ENCODE peak calls at places on chromosomes 7 and 10, in five cellular contexts. F is GM20000, I is neural crest cell, C is HFFc6, N is RWPE1. T is an unnamed sample.
A peak's percentile ranks its signal among the peaks of the same experiment; 100 is the strongest.

GRCh38 chr7:120445276-120445675 is 172.3 kb downstream of the KCND2 start:
- DNase-seq in F (no peak), I (no peak), C (no peak), N (no peak), T (no peak)

GRCh38 chr10:116147162-116147906 is 125.7 kb downstream of the GFRA1 start:
- DNase-seq in F (no peak), I (no peak), C (no peak), N (no peak), T (no peak)

GRCh38 chr10:42783181-42783549 is 570 bp downstream of the BMS1 start:
- DNase-seq in F (no peak), I (no peak), C (peak; percentile 64), N (peak; percentile 16), T (no peak)

GRCh38 chr7:158829021-158829341 is 328 bp downstream of the ESYT2 start:
- DNase-seq in F (peak; percentile 84), I (peak; percentile 48), C (peak; percentile 74), N (peak; percentile 55), T (no peak)

GRCh38 chr10:79219276-79219957 is 127.9 kb upstream of the PPIF start:
- DNase-seq in F (no peak), I (no peak), C (no peak), N (no peak), T (no peak)

GRCh38 chr7:105664816-105665525 is 83.7 kb upstream of the EFCAB10 start:
- DNase-seq in F (no peak), I (no peak), C (peak; percentile 17), N (no peak), T (no peak)

GRCh38 chr10:76432274-76433012 is 1001.0 kb downstream of the LRMDA start:
- DNase-seq in F (no peak), I (no peak), C (peak; percentile 65), N (peak; percentile 81), T (no peak)

GRCh38 chr10:57952741-57953140 is 315.0 kb downstream of the IPMK start:
- DNase-seq in F (no peak), I (no peak), C (peak; percentile 35), N (no peak), T (no peak)

GRCh38 chr10:124624875-124625274 is 119.3 kb downstream of the FAM53B start:
- DNase-seq in F (no peak), I (no peak), C (no peak), N (no peak), T (no peak)

GRCh38 chr7:33937871-33938270 is 32.5 kb downstream of the BMPER start:
- DNase-seq in F (no peak), I (no peak), C (no peak), N (no peak), T (no peak)

GRCh38 chr7:1591876-1592275 is 22.0 kb upstream of the PSMG3 start:
- DNase-seq in F (no peak), I (no peak), C (no peak), N (no peak), T (no peak)

GRCh38 chr10:59805043-59805442 is 51.8 kb upstream of the MRLN start:
- DNase-seq in F (no peak), I (peak; percentile 5), C (no peak), N (no peak), T (no peak)

GRCh38 chr7:125409921-125410320 is 480.3 kb upstream of the POT1 start:
- DNase-seq in F (no peak), I (no peak), C (no peak), N (no peak), T (no peak)

GRCh38 chr7:128227246-128227645 is 13.8 kb upstream of the LEP start:
- DNase-seq in F (no peak), I (no peak), C (no peak), N (no peak), T (no peak)

GRCh38 chr10:107215681-107216080 is 51.2 kb upstream of the SORCS1 start:
- DNase-seq in F (no peak), I (no peak), C (no peak), N (no peak), T (no peak)

GRCh38 chr7:7228472-7228871 is 46.1 kb downstream of the C1GALT1 start:
- DNase-seq in F (no peak), I (no peak), C (peak; percentile 38), N (no peak), T (no peak)

GRCh38 chr7:101940830-101941229 is 123.4 kb downstream of the CUX1 start:
- DNase-seq in F (no peak), I (no peak), C (no peak), N (no peak), T (no peak)

GRCh38 chr7:55252386-55252785 is 112.8 kb upstream of the LANCL2 start:
- DNase-seq in F (no peak), I (no peak), C (peak; percentile 55), N (no peak), T (no peak)

GRCh38 chr7:154302380-154302779 is 250.2 kb downstream of the DPP6 start:
- DNase-seq in F (no peak), I (no peak), C (no peak), N (no peak), T (no peak)

GRCh38 chr7:130878785-130879184 is 144.8 kb upstream of the KLF14 start:
- DNase-seq in F (no peak), I (no peak), C (peak; percentile 76), N (no peak), T (no peak)

GRCh38 chr10:79137404-79137803 is 68.6 kb downstream of the ZMIZ1 start:
- DNase-seq in F (no peak), I (no peak), C (no peak), N (no peak), T (no peak)

GRCh38 chr10:28708921-28709461 is 31.7 kb downstream of the BAMBI start:
- DNase-seq in F (no peak), I (no peak), C (no peak), N (no peak), T (no peak)

GRCh38 chr10:51176976-51177690 is 102.8 kb downstream of the PRKG1 start:
- DNase-seq in F (no peak), I (no peak), C (peak; percentile 62), N (peak; percentile 4), T (no peak)

GRCh38 chr7:131538071-131538790 is 18.2 kb downstream of the PODXL start:
- DNase-seq in F (no peak), I (no peak), C (peak; percentile 20), N (peak; percentile 75), T (no peak)

GRCh38 chr7:141519623-141520022 is 31.6 kb upstream of the AGK start:
- DNase-seq in F (no peak), I (no peak), C (no peak), N (no peak), T (no peak)

GRCh38 chr7:99623091-99623693 is 6.4 kb downstream of the ZSCAN25 start:
- DNase-seq in F (no peak), I (no peak), C (peak; percentile 80), N (peak; percentile 64), T (no peak)

GRCh38 chr10:90872648-90873020 is 860 bp downstream of the RPP30 start:
- DNase-seq in F (no peak), I (no peak), C (peak; percentile 2), N (no peak), T (no peak)

GRCh38 chr10:1270906-1271305 is 214.7 kb downstream of the WDR37 start:
- DNase-seq in F (no peak), I (no peak), C (no peak), N (no peak), T (no peak)

GRCh38 chr7:1112109-1112508 is 24.2 kb downstream of the GPER1 start:
- DNase-seq in F (no peak), I (no peak), C (no peak), N (no peak), T (no peak)

GRCh38 chr7:156074982-156075615 is 262.8 kb upstream of the SHH start:
- DNase-seq in F (no peak), I (no peak), C (no peak), N (no peak), T (no peak)

GRCh38 chr7:30900803-30901362 is 10.8 kb upstream of the AQP1 start:
- DNase-seq in F (no peak), I (no peak), C (no peak), N (no peak), T (no peak)

GRCh38 chr10:15896654-15897053 is 36.3 kb upstream of the MINDY3 start:
- DNase-seq in F (no peak), I (no peak), C (no peak), N (no peak), T (no peak)

GRCh38 chr7:1286946-1287628 is 54.4 kb downstream of the UNCX start:
- DNase-seq in F (no peak), I (no peak), C (no peak), N (no peak), T (no peak)

GRCh38 chr10:128526793-128527375 is 400.7 kb upstream of the MKI67 start:
- DNase-seq in F (no peak), I (no peak), C (no peak), N (no peak), T (no peak)

GRCh38 chr10:121134711-121135110 is 283.5 kb downstream of the WDR11 start:
- DNase-seq in F (no peak), I (no peak), C (no peak), N (no peak), T (no peak)
- TF ChIP-seq CTCF in F (no peak), I (no peak), C (no peak), N (no peak), T (no peak)

GRCh38 chr10:48509974-48510692 is 94.7 kb downstream of the ARHGAP22 start:
- DNase-seq in F (no peak), I (no peak), C (no peak), N (no peak), T (no peak)
- TF ChIP-seq CTCF in F (no peak), I (peak; percentile 52), C (no peak), N (no peak), T (no peak)

DNA sequence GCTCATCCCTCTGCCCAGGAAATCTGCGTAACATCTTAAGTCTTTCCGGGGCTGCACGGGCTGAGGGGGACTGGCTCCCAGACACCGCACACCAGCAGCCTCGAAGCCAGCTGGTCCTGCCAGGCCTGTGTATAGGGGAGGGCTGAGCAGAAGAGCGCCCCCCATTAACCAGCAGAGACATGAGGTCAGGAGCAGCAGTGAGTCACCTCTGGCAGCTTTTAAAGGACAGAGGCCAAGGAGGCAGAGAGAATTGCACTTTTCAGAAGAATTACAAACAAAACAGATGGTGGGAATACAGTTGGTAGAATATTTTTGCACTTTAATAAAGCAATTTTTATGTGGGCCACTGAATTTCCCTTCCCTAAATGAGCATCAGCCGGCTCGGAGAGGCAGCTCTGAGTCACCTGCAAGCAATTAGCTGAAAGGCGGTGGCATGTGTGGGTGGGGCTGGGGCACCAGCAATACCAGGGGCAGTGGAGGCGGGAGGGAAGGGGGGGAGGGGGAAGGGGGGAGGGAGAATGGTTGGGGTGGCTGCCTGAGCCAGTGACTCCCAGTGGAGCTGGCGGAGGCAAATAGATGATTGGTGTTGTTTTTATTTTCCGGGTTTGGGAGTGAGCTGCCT is 39.1 kb downstream of the GOLGA7B start:
- DNase-seq in F (no peak), I (no peak), C (peak; percentile 59), N (peak; percentile 96), T (no peak)
- TF ChIP-seq CTCF in F (no peak), I (no peak), C (peak; percentile 58), N (no peak), T (no peak)

DNA sequence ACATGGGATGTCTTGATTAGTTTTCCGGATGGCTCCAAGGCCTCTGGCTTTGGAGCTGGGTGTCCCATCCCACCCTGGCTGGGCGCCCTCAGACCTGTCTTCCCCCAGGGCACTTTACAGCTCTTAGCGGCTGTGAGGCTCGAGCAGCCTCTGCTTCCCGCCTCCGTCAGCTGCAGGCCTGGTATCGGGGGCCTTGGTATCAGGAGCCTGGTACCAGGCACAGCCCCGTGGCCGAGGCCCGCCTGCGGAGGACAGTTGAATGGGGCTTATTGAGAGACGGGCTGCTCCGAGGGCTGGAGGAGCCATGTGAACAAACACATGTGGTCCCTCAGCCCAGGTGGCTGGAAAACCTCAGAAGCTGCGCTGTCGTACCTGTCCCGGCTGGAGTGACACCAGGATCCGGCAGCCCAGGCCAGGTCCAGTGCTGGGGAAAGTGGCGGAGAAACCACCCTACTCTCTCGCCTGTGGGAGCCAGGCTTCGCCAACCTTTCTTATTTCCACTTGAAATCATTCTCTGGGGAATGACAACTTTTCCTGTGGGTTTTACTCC is 23.9 kb upstream of the AP5Z1 start:
- DNase-seq in F (no peak), I (no peak), C (no peak), N (no peak), T (no peak)
- TF ChIP-seq CTCF in F (no peak), I (no peak), C (no peak), N (no peak), T (no peak)